ENCODE peak calls at places on chromosomes 12 and 14, in ten cellular contexts. P is astrocyte of the spinal cord; B is OCI-LY7; I is A549; S is GM12878; Q is cardiac muscle cell; K is PC-3; T is fibroblast of mammary gland; D is CD8-positive, alpha-beta T cell; G is psoas muscle. L is an unnamed sample.

GRCh38 chr12:91155990-91156389 is 26.6 kb downstream of the DCN start:
- DNase-seq in P (no peak), B (no peak), I (no peak), S (no peak), Q (peak), K (no peak), T (no peak), D (no peak), G (no peak), L (no peak)

GRCh38 chr12:49279706-49280159 is 14.9 kb downstream of the TUBA1C start:
- DNase-seq in P (no peak), B (no peak), I (no peak), S (no peak), Q (no peak), K (no peak), T (no peak), D (no peak), G (no peak), L (no peak)

GRCh38 chr12:109944975-109945374 is 44.9 kb downstream of the TCHP start:
- DNase-seq in P (peak), B (no peak), I (no peak), S (no peak), Q (peak), K (no peak), T (peak), D (no peak), G (no peak), L (no peak)

GRCh38 chr12:89863332-89863938 is 154.8 kb upstream of the ATP2B1 start:
- DNase-seq in P (no peak), B (peak), I (no peak), S (peak), Q (no peak), K (no peak), T (no peak), D (no peak), G (no peak), L (peak)

GRCh38 chr12:93704625-93705024 is 27.4 kb downstream of the CRADD start:
- DNase-seq in P (no peak), B (no peak), I (no peak), S (no peak), Q (no peak), K (no peak), T (no peak), D (no peak), G (no peak), L (no peak)

GRCh38 chr12:46187023-46187422 is 81.8 kb downstream of the SLC38A1 start:
- DNase-seq in P (peak), B (no peak), I (no peak), S (no peak), Q (peak), K (peak), T (peak), D (no peak), G (no peak), L (no peak)

GRCh38 chr12:56877195-56878009 is 56.8 kb downstream of the SDR9C7 start:
- DNase-seq in P (no peak), B (no peak), I (no peak), S (no peak), Q (peak), K (no peak), T (no peak), D (no peak), G (no peak), L (no peak)

GRCh38 chr12:96383991-96384390 is 16.2 kb downstream of the CDK17 start:
- DNase-seq in P (peak), B (no peak), I (no peak), S (no peak), Q (peak), K (no peak), T (peak), D (no peak), G (no peak), L (no peak)

GRCh38 chr14:101595887-101596721 is 34.8 kb downstream of the DIO3 start:
- DNase-seq in P (no peak), B (peak), I (no peak), S (no peak), Q (no peak), K (no peak), T (no peak), D (peak), G (no peak), L (peak)

GRCh38 chr12:131683266-131684014 is 27.4 kb upstream of the SFSWAP start:
- DNase-seq in P (no peak), B (no peak), I (no peak), S (no peak), Q (no peak), K (no peak), T (no peak), D (no peak), G (no peak), L (no peak)

GRCh38 chr12:106552228-106552627 is 30.6 kb upstream of the RFX4 start:
- DNase-seq in P (no peak), B (no peak), I (no peak), S (no peak), Q (no peak), K (no peak), T (no peak), D (no peak), G (no peak), L (no peak)

GRCh38 chr12:59040043-59040442 is 119.7 kb upstream of the LRIG3 start:
- DNase-seq in P (no peak), B (no peak), I (no peak), S (no peak), Q (no peak), K (no peak), T (no peak), D (no peak), G (no peak), L (no peak)

GRCh38 chr12:124032265-124032886 is 59.4 kb downstream of the ZNF664 start:
- DNase-seq in P (peak), B (peak), I (peak), S (no peak), Q (peak), K (peak), T (peak), D (no peak), G (no peak), L (peak)

GRCh38 chr14:50943261-50943942 is 881 bp downstream of the PYGL start:
- DNase-seq in P (no peak), B (no peak), I (peak), S (no peak), Q (peak), K (peak), T (peak), D (no peak), G (peak), L (no peak)

GRCh38 chr12:94594443-94594825 is 55.9 kb downstream of the TMCC3 start:
- DNase-seq in P (no peak), B (no peak), I (no peak), S (no peak), Q (no peak), K (peak), T (no peak), D (no peak), G (no peak), L (no peak)

GRCh38 chr12:119693511-119693910 is 25.6 kb downstream of the PRKAB1 start:
- DNase-seq in P (no peak), B (no peak), I (no peak), S (no peak), Q (no peak), K (no peak), T (peak), D (no peak), G (no peak), L (no peak)

GRCh38 chr12:119693006-119693405 is 25.1 kb downstream of the PRKAB1 start:
- DNase-seq in P (peak), B (no peak), I (no peak), S (no peak), Q (peak), K (peak), T (peak), D (no peak), G (no peak), L (no peak)

GRCh38 chr12:119694111-119694510 is 26.2 kb downstream of the PRKAB1 start:
- DNase-seq in P (no peak), B (no peak), I (no peak), S (no peak), Q (no peak), K (no peak), T (no peak), D (no peak), G (no peak), L (no peak)

GRCh38 chr12:119696943-119697342 is 29.0 kb downstream of the PRKAB1 start:
- DNase-seq in P (no peak), B (no peak), I (no peak), S (no peak), Q (no peak), K (no peak), T (no peak), D (no peak), G (no peak), L (no peak)

DNA sequence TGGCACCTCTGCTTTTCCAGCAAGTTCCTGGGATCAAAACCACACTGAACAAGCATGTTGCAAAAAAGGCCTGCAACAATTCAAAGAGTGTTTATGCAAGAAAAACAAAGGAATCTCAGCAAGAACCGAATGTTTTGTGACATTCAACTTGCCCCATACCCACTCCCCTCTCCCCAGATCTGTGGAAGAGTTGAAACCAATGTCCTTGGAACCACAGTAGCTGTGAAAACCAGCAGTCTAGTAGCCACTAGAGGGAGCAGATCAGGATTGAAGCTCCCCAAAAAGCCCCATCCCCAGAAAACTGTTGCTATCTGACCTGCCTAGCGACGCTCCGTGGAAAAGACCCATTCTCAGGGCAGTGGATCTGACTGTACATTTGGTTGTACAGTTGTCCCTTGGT is 27.1 kb downstream of the PRKAB1 start:
- DNase-seq in P (no peak), B (peak), I (peak), S (no peak), Q (peak), K (peak), T (no peak), D (no peak), G (no peak), L (no peak)
- TF ChIP-seq CTCF in P (peak), B (peak), I (peak), S (peak), Q (peak), K (peak), T (peak), D (no peak), G (peak), L (peak)

GRCh38 chr12:43807361-43807760 is 1.2 kb upstream of the TWF1 start:
- DNase-seq in P (no peak), B (no peak), I (no peak), S (no peak), Q (no peak), K (peak), T (no peak), D (no peak), G (no peak), L (no peak)

GRCh38 chr12:43805857-43806736 is at the start of gene TWF1:
- DNase-seq in P (peak), B (peak), I (peak), S (no peak), Q (peak), K (peak), T (peak), D (peak), G (peak), L (peak)

GRCh38 chr12:43806737-43807072 is 588 bp upstream of the TWF1 start:
- DNase-seq in P (no peak), B (peak), I (no peak), S (no peak), Q (no peak), K (no peak), T (peak), D (no peak), G (no peak), L (peak)

DNA sequence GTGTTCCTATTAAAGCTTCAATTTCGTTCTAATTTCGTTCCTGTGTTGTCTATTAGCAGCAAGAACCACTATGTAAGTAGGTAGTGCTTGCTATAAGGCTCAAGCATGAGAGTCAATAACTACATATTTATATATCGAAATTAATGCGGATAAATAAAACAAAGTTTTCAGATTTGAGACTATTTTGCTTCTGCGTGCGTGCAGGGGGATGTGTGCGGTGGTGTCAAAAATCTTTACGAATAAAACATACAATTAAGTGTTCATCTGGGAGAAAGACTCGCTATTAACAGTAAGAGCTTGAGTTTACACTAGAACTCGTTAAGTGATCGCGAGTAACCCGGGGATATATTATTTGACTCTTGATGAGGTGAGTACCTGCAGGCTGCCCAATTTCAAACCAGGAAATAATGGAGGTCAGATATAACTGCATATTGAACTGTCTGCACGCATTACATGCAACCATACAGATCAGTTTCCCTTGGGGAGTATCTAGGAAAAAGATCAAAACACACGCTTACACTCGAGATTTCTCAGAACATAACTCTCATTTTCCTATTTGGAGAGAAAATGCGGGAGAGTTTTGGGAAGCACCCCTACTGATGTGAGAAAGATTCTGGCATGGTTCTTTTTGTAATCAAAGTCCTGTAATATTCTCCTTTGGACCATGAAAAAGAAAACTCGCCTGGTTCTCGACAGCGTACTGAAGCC is 814 bp downstream of the TWF1 start:
- DNase-seq in P (peak), B (peak), I (peak), S (no peak), Q (peak), K (no peak), T (peak), D (no peak), G (no peak), L (peak)
- H3K4me3 ChIP-seq in P (peak), B (peak), I (peak), S (peak), Q (peak), K (peak), T (peak), D (peak), G (peak), L (peak)

DNA sequence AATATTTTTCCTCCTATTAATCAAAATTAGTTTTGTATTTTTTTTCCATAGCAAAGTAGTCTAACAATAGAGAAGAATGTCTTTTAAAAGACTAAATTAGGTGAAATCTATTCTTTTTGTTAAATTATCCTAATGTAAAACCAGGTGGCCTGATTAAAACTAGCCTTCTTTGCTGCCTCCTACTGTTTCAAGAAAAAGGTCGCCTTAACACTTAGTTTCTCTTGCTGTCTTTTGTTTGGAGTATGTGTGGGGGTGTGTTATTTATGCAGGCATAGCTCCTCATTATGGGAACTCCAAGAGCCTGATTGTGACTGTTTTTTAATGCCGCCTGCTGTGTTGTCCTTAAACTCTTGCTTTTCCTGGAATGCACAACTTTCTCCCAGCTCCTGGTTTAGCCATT is 855.3 kb downstream of the DIO2 start:
- DNase-seq in P (peak), B (no peak), I (no peak), S (no peak), Q (no peak), K (peak), T (peak), D (no peak), G (no peak), L (no peak)
- TF ChIP-seq CTCF in P (peak), B (no peak), I (no peak), S (no peak), Q (no peak), K (peak), T (no peak), D (no peak), G (no peak), L (no peak)

GRCh38 chr14:96038558-96038919 is 623 bp upstream of the C14orf132 start:
- DNase-seq in P (no peak), B (no peak), I (no peak), S (no peak), Q (no peak), K (no peak), T (peak), D (no peak), G (no peak), L (peak)
- H3K4me3 ChIP-seq in P (peak), B (no peak), I (peak), S (no peak), Q (peak), K (no peak), T (peak), D (peak), G (peak), L (no peak)

GRCh38 chr12:15472036-15472435 is 149.7 kb downstream of the PTPRO start:
- DNase-seq in P (no peak), B (no peak), I (no peak), S (no peak), Q (no peak), K (peak), T (no peak), D (no peak), G (no peak), L (no peak)

GRCh38 chr12:15474766-15475165 is 152.5 kb downstream of the PTPRO start:
- DNase-seq in P (no peak), B (no peak), I (no peak), S (no peak), Q (no peak), K (no peak), T (no peak), D (no peak), G (no peak), L (no peak)

GRCh38 chr12:15469342-15469741 is 147.0 kb downstream of the PTPRO start:
- DNase-seq in P (no peak), B (no peak), I (no peak), S (no peak), Q (no peak), K (no peak), T (no peak), D (no peak), G (no peak), L (no peak)
- TF ChIP-seq CTCF in P (no peak), B (no peak), I (no peak), S (no peak), Q (no peak), K (no peak), T (no peak), D (no peak), G (no peak), L (no peak)

DNA sequence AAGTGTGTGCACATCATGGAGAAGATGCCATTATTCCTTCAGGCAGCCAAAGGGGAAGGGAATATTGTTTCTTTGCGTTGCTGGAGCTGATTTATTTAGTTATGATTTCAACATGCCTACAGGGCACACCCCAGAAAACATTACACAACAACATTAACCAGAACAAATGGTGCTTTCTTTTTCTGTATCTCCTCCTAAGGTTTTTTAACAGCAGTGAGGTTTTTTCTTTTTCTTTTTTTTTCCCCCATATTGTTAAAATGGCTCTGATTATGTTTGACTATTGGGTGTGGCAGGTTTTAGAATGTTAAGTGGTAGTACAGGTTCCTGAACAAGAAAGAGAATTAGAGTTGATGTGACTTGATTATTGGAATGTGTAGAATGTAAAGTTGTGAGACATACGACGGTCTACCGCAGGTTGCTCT is 144.8 kb downstream of the RAD51B start:
- DNase-seq in P (no peak), B (no peak), I (no peak), S (no peak), Q (peak), K (peak), T (peak), D (no peak), G (no peak), L (no peak)
- H3K4me3 ChIP-seq in P (no peak), B (no peak), I (no peak), S (no peak), Q (no peak), K (peak), T (peak), D (no peak), G (no peak), L (no peak)

GRCh38 chr12:2652401-2653081 is 142.2 kb upstream of the FKBP4 start:
- DNase-seq in P (no peak), B (no peak), I (no peak), S (no peak), Q (no peak), K (no peak), T (no peak), D (no peak), G (no peak), L (no peak)
- TF ChIP-seq CTCF in P (no peak), B (no peak), I (peak), S (no peak), Q (no peak), K (peak), T (no peak), D (no peak), G (no peak), L (no peak)

GRCh38 chr14:86153480-86153879 is 623.5 kb downstream of the FLRT2 start:
- DNase-seq in P (no peak), B (no peak), I (no peak), S (no peak), Q (no peak), K (no peak), T (no peak), D (no peak), G (no peak), L (no peak)
- H3K4me3 ChIP-seq in P (no peak), B (no peak), I (no peak), S (no peak), Q (no peak), K (no peak), T (no peak), D (no peak), G (no peak), L (no peak)

GRCh38 chr14:104678901-104679705 is 10.3 kb upstream of the INF2 start:
- DNase-seq in P (no peak), B (no peak), I (no peak), S (no peak), Q (no peak), K (no peak), T (no peak), D (no peak), G (peak), L (no peak)

GRCh38 chr14:104682107-104682593 is 7.3 kb upstream of the INF2 start:
- DNase-seq in P (no peak), B (no peak), I (peak), S (no peak), Q (peak), K (peak), T (no peak), D (no peak), G (peak), L (no peak)

GRCh38 chr14:104680056-104680805 is 9.2 kb upstream of the INF2 start:
- DNase-seq in P (peak), B (no peak), I (peak), S (no peak), Q (peak), K (peak), T (peak), D (no peak), G (peak), L (no peak)

GRCh38 chr14:104681689-104682074 is 7.7 kb upstream of the INF2 start:
- DNase-seq in P (peak), B (no peak), I (peak), S (no peak), Q (peak), K (peak), T (peak), D (no peak), G (peak), L (no peak)

GRCh38 chr14:104680806-104681688 is 8.4 kb upstream of the INF2 start:
- DNase-seq in P (peak), B (peak), I (peak), S (no peak), Q (peak), K (peak), T (peak), D (no peak), G (peak), L (peak)
- TF ChIP-seq CTCF in P (peak), B (peak), I (peak), S (peak), Q (peak), K (peak), T (no peak), D (no peak), G (no peak), L (peak)

GRCh38 chr14:90399541-90400444 is 3.0 kb downstream of the CALM1 start:
- DNase-seq in P (peak), B (peak), I (peak), S (peak), Q (peak), K (peak), T (peak), D (peak), G (peak), L (peak)
- H3K4me3 ChIP-seq in P (peak), B (peak), I (peak), S (peak), Q (no peak), K (peak), T (peak), D (peak), G (peak), L (peak)

L was measured in GM12865.